ENCODE peak calls at places on chromosomes 1 and 21, in five cellular contexts. L, V, I, F and H are unnamed samples. For H3K4me1 and H3K36me3, the result is how much of the 10 kb centered on the place peaks cover.

GRCh38 chr1:30550365-30551220 is 172.8 kb downstream of the MATN1 start:
- DNase-seq in L (no peak), V (no peak), I (no peak), F (no peak), H (no peak)

GRCh38 chr1:115717541-115717940 is 51.0 kb downstream of the CASQ2 start:
- DNase-seq in L (peak), V (peak), I (peak), F (no peak), H (peak)

GRCh38 chr1:113422315-113423068 is 32.2 kb downstream of the MAGI3 start:
- DNase-seq in L (no peak), V (no peak), I (no peak), F (no peak), H (no peak)

GRCh38 chr21:35348686-35349085 is 299.6 kb upstream of the RUNX1 start:
- DNase-seq in L (no peak), V (no peak), I (no peak), F (no peak), H (no peak)

GRCh38 chr21:44640761-44641160 is 3.6 kb downstream of the KRTAP10-10 start:
- DNase-seq in L (no peak), V (no peak), I (no peak), F (no peak), H (no peak)

GRCh38 chr1:30950700-30951099 is 42.1 kb upstream of the SDC3 start:
- DNase-seq in L (no peak), V (no peak), I (no peak), F (no peak), H (no peak)

GRCh38 chr1:19466112-19466561 is 19.2 kb downstream of the CAPZB start:
- DNase-seq in L (no peak), V (no peak), I (no peak), F (no peak), H (no peak)

GRCh38 chr1:7220007-7220406 is 434.8 kb downstream of the CAMTA1 start:
- DNase-seq in L (no peak), V (no peak), I (no peak), F (no peak), H (no peak)

GRCh38 chr1:78586572-78586971 is 33.7 kb upstream of the IFI44L start:
- DNase-seq in L (no peak), V (no peak), I (no peak), F (no peak), H (no peak)

GRCh38 chr1:63063367-63063766 is 259.0 kb upstream of the FOXD3 start:
- DNase-seq in L (no peak), V (no peak), I (no peak), F (no peak), H (no peak)

GRCh38 chr1:20439282-20439681 is 46.7 kb downstream of the CAMK2N1 start:
- DNase-seq in L (peak), V (no peak), I (no peak), F (no peak), H (no peak)

GRCh38 chr21:14096577-14096976 is 114.2 kb downstream of the LIPI start:
- DNase-seq in L (no peak), V (no peak), I (no peak), F (no peak), H (no peak)

GRCh38 chr1:168848041-168848440 is 119.0 kb upstream of the DPT start:
- DNase-seq in L (no peak), V (no peak), I (no peak), F (no peak), H (no peak)

GRCh38 chr1:236520445-236521005 is 3.3 kb upstream of the LGALS8 start:
- DNase-seq in L (no peak), V (no peak), I (no peak), F (no peak), H (no peak)

GRCh38 chr1:41474490-41475271 is 9.8 kb downstream of the EDN2 start:
- DNase-seq in L (no peak), V (no peak), I (no peak), F (no peak), H (no peak)
- H3K4me1 ChIP-seq in L (under half), V (under half), I (under half), F (under half), H (under half)

GRCh38 chr1:108047085-108047484 is 82.1 kb upstream of the VAV3 start:
- DNase-seq in L (no peak), V (no peak), I (no peak), F (no peak), H (no peak)
- H3K36me3 ChIP-seq in L (under half), V (under half), I (under half), F (under half), H (under half)

DNA sequence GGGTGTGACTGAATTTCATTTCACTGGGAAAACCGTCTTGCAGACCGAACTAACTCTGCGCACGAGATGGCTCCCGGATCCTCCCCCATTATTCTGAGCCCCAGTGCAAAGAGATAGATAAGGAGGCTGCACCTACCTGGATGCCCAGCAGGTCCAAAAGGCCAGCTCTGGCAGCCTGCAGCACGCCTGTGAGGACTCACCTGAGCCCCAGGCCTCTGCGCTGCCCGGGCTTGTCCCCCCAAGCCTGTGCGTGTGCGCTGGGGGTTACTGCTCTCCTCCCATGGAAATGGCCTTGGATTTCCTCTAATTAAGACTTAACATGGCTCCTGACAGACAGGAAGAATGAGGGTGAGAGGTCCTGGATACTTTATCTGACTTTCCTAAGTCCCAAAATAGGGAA is 83.4 kb downstream of the MDM4 start:
- DNase-seq in L (no peak), V (no peak), I (no peak), F (no peak), H (no peak)
- H3K4me1 ChIP-seq in L (under half), V (under half), I (under half), F (under half), H (under half)

GRCh38 chr1:32163405-32163804 is 16.1 kb upstream of the TXLNA start:
- DNase-seq in L (no peak), V (no peak), I (no peak), F (no peak), H (no peak)
- H3K36me3 ChIP-seq in L (half or more), V (under half), I (under half), F (under half), H (under half)

GRCh38 chr1:234538062-234538731 is 59.2 kb upstream of the TARBP1 start:
- DNase-seq in L (no peak), V (no peak), I (no peak), F (no peak), H (no peak)

GRCh38 chr1:234537236-234537635 is 58.3 kb upstream of the TARBP1 start:
- DNase-seq in L (no peak), V (no peak), I (no peak), F (no peak), H (no peak)

GRCh38 chr1:234540404-234540762 is 61.4 kb upstream of the TARBP1 start:
- DNase-seq in L (no peak), V (no peak), I (no peak), F (no peak), H (no peak)

GRCh38 chr1:234539666-234540403 is 60.9 kb upstream of the TARBP1 start:
- DNase-seq in L (no peak), V (no peak), I (no peak), F (no peak), H (no peak)

GRCh38 chr1:234538930-234539649 is 60.1 kb upstream of the TARBP1 start:
- DNase-seq in L (no peak), V (no peak), I (no peak), F (no peak), H (no peak)
- H3K4me1 ChIP-seq in L (under half), V (under half), I (under half), F (under half), H (under half)